ENCODE peak calls at places on chromosomes 6 and 20, in ten cellular contexts. E, D, F, G, U, B, J, L, O and Z are unnamed samples.

GRCh38 chr20:44967207-44967807 is 995 bp downstream of the STK4 start:
- DNase-seq in J (no peak), B (no peak), F (no peak), D (peak; percentile 65), G (no peak), O (no peak), E (no peak), L (no peak), U (no peak), Z (no peak)

GRCh38 chr20:32004963-32005362 is 5.3 kb upstream of the CCM2L start:
- DNase-seq in F (no peak), U (no peak), G (peak; percentile 13), E (peak; percentile 60), D (no peak), B (peak; percentile 34), J (peak; percentile 15), O (peak; percentile 55), L (no peak), Z (no peak)

GRCh38 chr6:113352029-113352801 is 504.9 kb upstream of the MARCKS start:
- DNase-seq in F (no peak), G (peak; percentile 90), O (peak; percentile 82), B (peak; percentile 81), L (no peak), D (no peak), J (peak; percentile 93), U (peak; percentile 64), E (peak; percentile 57), Z (no peak)

GRCh38 chr20:24007073-24007595 is 18.6 kb upstream of the GGTLC1 start:
- DNase-seq in B (no peak), L (no peak), U (no peak), O (no peak), F (no peak), E (no peak), G (no peak), J (no peak), D (peak; percentile 9), Z (no peak)

GRCh38 chr20:34570859-34571306 is 12.4 kb downstream of the MAP1LC3A start:
- DNase-seq in L (no peak), J (peak; percentile 99), E (no peak), G (no peak), B (no peak), U (no peak), O (peak; percentile 89), F (no peak), D (no peak), Z (no peak)

GRCh38 chr6:153956807-153957206 is 82.2 kb upstream of the OPRM1 start:
- DNase-seq in D (no peak), L (no peak), U (no peak), F (no peak), E (no peak), O (peak; percentile 44), B (no peak), J (peak; percentile 48), G (no peak), Z (no peak)

GRCh38 chr6:4607026-4607704 is 169.0 kb upstream of the CDYL start:
- DNase-seq in J (peak; percentile 38), F (no peak), B (peak; percentile 71), L (no peak), E (peak; percentile 50), D (peak; percentile 78), G (peak; percentile 53), O (peak; percentile 68), U (no peak), Z (peak; percentile 62)

GRCh38 chr6:11702039-11702795 is 76.4 kb downstream of the ADTRP start:
- DNase-seq in E (peak; percentile 32), J (peak; percentile 64), O (peak; percentile 74), U (no peak), G (no peak), D (no peak), L (no peak), B (no peak), F (no peak), Z (no peak)

GRCh38 chr6:22099241-22099640 is 197.6 kb downstream of the PRL start:
- DNase-seq in L (no peak), O (no peak), J (no peak), B (no peak), D (no peak), U (no peak), E (no peak), G (no peak), F (no peak), Z (no peak)

GRCh38 chr20:23226612-23227265 is 123.9 kb upstream of the NXT1 start:
- DNase-seq in B (no peak), J (no peak), G (no peak), E (no peak), U (no peak), F (no peak), D (no peak), L (no peak), O (no peak), Z (no peak)

GRCh38 chr20:53162251-53162835 is 190.2 kb downstream of the TSHZ2 start:
- DNase-seq in O (peak; percentile 81), F (peak; percentile 57), B (peak; percentile 56), G (peak; percentile 42), E (peak; percentile 33), D (no peak), U (no peak), L (no peak), J (no peak), Z (no peak)

GRCh38 chr6:159095561-159096095 is 50.8 kb upstream of the TAGAP start:
- DNase-seq in O (no peak), B (no peak), D (no peak), L (no peak), G (no peak), E (no peak), U (no peak), J (no peak), F (no peak), Z (no peak)

GRCh38 chr6:12472601-12473038 is 182.5 kb downstream of the EDN1 start:
- DNase-seq in G (no peak), B (no peak), U (no peak), D (peak; percentile 9), E (peak; percentile 23), L (no peak), O (peak; percentile 34), F (no peak), J (peak; percentile 47), Z (no peak)

GRCh38 chr20:54131675-54132611 is 41.8 kb downstream of the CYP24A1 start:
- DNase-seq in D (no peak), U (no peak), B (no peak), J (no peak), O (no peak), G (no peak), L (no peak), F (no peak), E (no peak), Z (no peak)

GRCh38 chr6:104855507-104855906 is 4.2 kb downstream of the HACE1 start:
- DNase-seq in G (no peak), D (no peak), E (peak; percentile 61), B (peak; percentile 4), O (peak; percentile 77), F (no peak), J (no peak), L (no peak), U (no peak), Z (no peak)

GRCh38 chr6:157392927-157393666 is 12.1 kb downstream of the ZDHHC14 start:
- DNase-seq in E (no peak), J (peak; percentile 97), L (no peak), G (no peak), B (no peak), U (no peak), D (no peak), O (peak; percentile 20), F (no peak), Z (no peak)

GRCh38 chr6:79307321-79308036 is 73.0 kb upstream of the HMGN3 start:
- DNase-seq in D (no peak), U (no peak), F (no peak), O (peak; percentile 41), B (no peak), E (no peak), J (peak; percentile 65), L (no peak), G (no peak), Z (no peak)

GRCh38 chr20:19785886-19786285 is 27.8 kb downstream of the RIN2 start:
- DNase-seq in U (no peak), D (no peak), E (no peak), L (no peak), B (peak; percentile 10), G (no peak), O (peak; percentile 29), J (no peak), F (no peak), Z (no peak)

GRCh38 chr20:3843490-3843889 is 3.1 kb upstream of the MAVS start:
- DNase-seq in U (no peak), F (no peak), B (peak; percentile 50), G (peak; percentile 43), E (peak; percentile 64), J (peak; percentile 15), L (no peak), D (no peak), O (peak; percentile 78), Z (no peak)

GRCh38 chr20:22924036-22924737 is 110.9 kb upstream of the SSTR4 start:
- DNase-seq in B (no peak), D (no peak), U (no peak), L (no peak), G (no peak), O (no peak), J (no peak), E (no peak), F (no peak), Z (no peak)

GRCh38 chr20:38680492-38681118 is 43.7 kb upstream of the SLC32A1 start:
- DNase-seq in J (peak; percentile 9), E (peak; percentile 40), U (no peak), L (no peak), D (no peak), G (no peak), F (peak; percentile 84), B (peak; percentile 47), O (peak; percentile 28), Z (no peak)